ENCODE peak calls at places on chromosomes 7 and 10, in four cellular contexts. I is naive B cell, E is LHCN-M2, B is SK-MEL-5. C is an unnamed sample.
A peak's percentile ranks its signal among the peaks of the same experiment; 100 is the strongest.

GRCh38 chr7:106462365-106462859 is 177.6 kb upstream of the NAMPT start:
- DNase-seq in E (peak; percentile 53), B (peak; percentile 80), I (peak; percentile 5), C (peak; percentile 67)

GRCh38 chr7:7857143-7857583 is 111.4 kb upstream of the GLCCI1 start:
- DNase-seq in I (peak; percentile 58), B (no peak), E (peak; percentile 20), C (peak; percentile 58)

GRCh38 chr10:24579911-24580310 is 143.8 kb downstream of the ARHGAP21 start:
- DNase-seq in E (no peak), I (no peak), B (no peak), C (peak; percentile 53)

GRCh38 chr7:148142660-148143248 is 447.8 kb upstream of the C7orf33 start:
- DNase-seq in E (peak; percentile 6), B (peak; percentile 70), I (no peak), C (peak; percentile 85)

GRCh38 chr10:131090761-131091661 is 220.5 kb downstream of the TCERG1L start:
- DNase-seq in B (no peak), I (no peak), E (no peak), C (no peak)

GRCh38 chr7:128037081-128037480 is 5.8 kb upstream of the LRRC4 start:
- DNase-seq in I (no peak), E (no peak), B (no peak), C (no peak)

GRCh38 chr7:127943541-127944521 is 87.4 kb downstream of the LRRC4 start:
- DNase-seq in B (peak; percentile 74), I (no peak), E (peak; percentile 65), C (peak; percentile 97)

GRCh38 chr7:55476852-55477780 is 95.2 kb downstream of the VOPP1 start:
- DNase-seq in E (no peak), I (no peak), B (no peak), C (no peak)

GRCh38 chr7:92625617-92626016 is 35.4 kb upstream of the FAM133B start:
- DNase-seq in E (no peak), B (peak; percentile 73), I (no peak), C (no peak)

GRCh38 chr7:936131-937054 is 18.1 kb downstream of the ADAP1 start:
- DNase-seq in I (no peak), B (no peak), E (peak; percentile 19), C (no peak)

GRCh38 chr7:156650042-156650441 is 9.5 kb downstream of the RNF32 start:
- DNase-seq in B (peak; percentile 16), I (no peak), E (peak; percentile 39), C (no peak)

GRCh38 chr10:18231480-18231879 is 91.3 kb downstream of the CACNB2 start:
- DNase-seq in B (no peak), I (no peak), E (no peak), C (no peak)